ENCODE peak calls at places on chromosome 1, in seven cellular contexts. One of them, this sample, is unnamed.

GRCh38 chr1:221601166-221601565 is 140.7 kb downstream of the DUSP10 start:
- DNase-seq in stomach: no peak
- DNase-seq in natural killer cell: no peak
- DNase-seq in GM12865: no peak
- DNase-seq in pancreas: no peak
- DNase-seq in PC-3: no peak
- DNase-seq in RWPE1: no peak
- DNase-seq in this sample: no peak

GRCh38 chr1:241235236-241235897 is 121.6 kb downstream of the RGS7 start:
- DNase-seq in stomach: no peak
- DNase-seq in natural killer cell: no peak
- DNase-seq in GM12865: no peak
- DNase-seq in pancreas: no peak
- DNase-seq in PC-3: no peak
- DNase-seq in RWPE1: no peak
- DNase-seq in this sample: no peak

GRCh38 chr1:152185544-152186391 is 26.7 kb upstream of the RPTN start:
- DNase-seq in stomach: peak; percentile 29
- DNase-seq in natural killer cell: peak; percentile 17
- DNase-seq in GM12865: peak; percentile 58
- DNase-seq in pancreas: peak; percentile 11
- DNase-seq in PC-3: peak; percentile 81
- DNase-seq in RWPE1: peak; percentile 64
- DNase-seq in this sample: no peak

GRCh38 chr1:212671342-212672031 is 28.2 kb downstream of the BATF3 start:
- DNase-seq in stomach: no peak
- DNase-seq in natural killer cell: no peak
- DNase-seq in GM12865: peak; percentile 37
- DNase-seq in pancreas: no peak
- DNase-seq in PC-3: peak; percentile 91
- DNase-seq in RWPE1: peak; percentile 65
- DNase-seq in this sample: peak; percentile 16

GRCh38 chr1:179251675-179252074 is 22.2 kb upstream of the ABL2 start:
- DNase-seq in stomach: no peak
- DNase-seq in natural killer cell: no peak
- DNase-seq in GM12865: peak; percentile 11
- DNase-seq in pancreas: peak; percentile 5
- DNase-seq in PC-3: peak; percentile 44
- DNase-seq in RWPE1: peak; percentile 27
- DNase-seq in this sample: no peak

GRCh38 chr1:177858222-177858894 is 111.5 kb downstream of the SEC16B start:
- DNase-seq in stomach: no peak
- DNase-seq in natural killer cell: no peak
- DNase-seq in GM12865: peak; percentile 43
- DNase-seq in pancreas: no peak
- DNase-seq in PC-3: no peak
- DNase-seq in RWPE1: no peak
- DNase-seq in this sample: no peak

GRCh38 chr1:203283597-203283996 is 21.7 kb upstream of the BTG2 start:
- DNase-seq in stomach: no peak
- DNase-seq in natural killer cell: no peak
- DNase-seq in GM12865: no peak
- DNase-seq in pancreas: no peak
- DNase-seq in PC-3: no peak
- DNase-seq in RWPE1: no peak
- DNase-seq in this sample: no peak

GRCh38 chr1:24236170-24237045 is 49.3 kb upstream of the IFNLR1 start:
- DNase-seq in stomach: peak; percentile 43
- DNase-seq in natural killer cell: no peak
- DNase-seq in GM12865: peak; percentile 30
- DNase-seq in pancreas: no peak
- DNase-seq in PC-3: peak; percentile 91
- DNase-seq in RWPE1: peak; percentile 86
- DNase-seq in this sample: no peak

GRCh38 chr1:172556461-172556860 is 23.5 kb downstream of the SUCO start:
- DNase-seq in stomach: no peak
- DNase-seq in natural killer cell: no peak
- DNase-seq in GM12865: no peak
- DNase-seq in pancreas: no peak
- DNase-seq in PC-3: no peak
- DNase-seq in RWPE1: no peak
- DNase-seq in this sample: no peak

GRCh38 chr1:211324992-211325775 is 1.4 kb upstream of the TRAF5 start:
- DNase-seq in stomach: no peak
- DNase-seq in natural killer cell: no peak
- DNase-seq in GM12865: no peak
- DNase-seq in pancreas: no peak
- DNase-seq in PC-3: no peak
- DNase-seq in RWPE1: no peak
- DNase-seq in this sample: no peak

GRCh38 chr1:75768021-75768420 is 18.0 kb upstream of the RABGGTB start:
- DNase-seq in stomach: no peak
- DNase-seq in natural killer cell: no peak
- DNase-seq in GM12865: no peak
- DNase-seq in pancreas: no peak
- DNase-seq in PC-3: no peak
- DNase-seq in RWPE1: no peak
- DNase-seq in this sample: no peak

GRCh38 chr1:92831762-92832536 is at the start of gene RPL5:
- DNase-seq in stomach: peak; percentile 98
- DNase-seq in natural killer cell: peak; percentile 98
- DNase-seq in GM12865: peak; percentile 99
- DNase-seq in pancreas: peak; percentile 97
- DNase-seq in PC-3: peak; percentile 98
- DNase-seq in RWPE1: peak; percentile 97
- DNase-seq in this sample: peak; percentile 98

GRCh38 chr1:114456586-114456985 is 54.4 kb downstream of the TRIM33 start:
- DNase-seq in stomach: no peak
- DNase-seq in natural killer cell: no peak
- DNase-seq in GM12865: no peak
- DNase-seq in pancreas: no peak
- DNase-seq in PC-3: no peak
- DNase-seq in RWPE1: no peak
- DNase-seq in this sample: no peak

GRCh38 chr1:8676072-8676471 is 141.4 kb downstream of the RERE start:
- DNase-seq in stomach: no peak
- DNase-seq in natural killer cell: no peak
- DNase-seq in GM12865: no peak
- DNase-seq in pancreas: no peak
- DNase-seq in PC-3: no peak
- DNase-seq in RWPE1: no peak
- DNase-seq in this sample: no peak

GRCh38 chr1:42680921-42681683 is 1.1 kb upstream of the YBX1 start:
- DNase-seq in stomach: no peak
- DNase-seq in natural killer cell: no peak
- DNase-seq in GM12865: peak; percentile 35
- DNase-seq in pancreas: no peak
- DNase-seq in PC-3: peak; percentile 29
- DNase-seq in RWPE1: no peak
- DNase-seq in this sample: no peak

GRCh38 chr1:93846151-93846928 is 32.7 kb downstream of the DNTTIP2 start:
- DNase-seq in stomach: peak; percentile 89
- DNase-seq in natural killer cell: peak; percentile 84
- DNase-seq in GM12865: peak; percentile 89
- DNase-seq in pancreas: peak; percentile 85
- DNase-seq in PC-3: peak; percentile 80
- DNase-seq in RWPE1: peak; percentile 77
- DNase-seq in this sample: peak; percentile 88

GRCh38 chr1:41844781-41845180 is 73.9 kb downstream of the HIVEP3 start:
- DNase-seq in stomach: no peak
- DNase-seq in natural killer cell: no peak
- DNase-seq in GM12865: no peak
- DNase-seq in pancreas: no peak
- DNase-seq in PC-3: no peak
- DNase-seq in RWPE1: no peak
- DNase-seq in this sample: no peak

GRCh38 chr1:184223216-184223615 is 163.6 kb upstream of the C1orf21 start:
- DNase-seq in stomach: no peak
- DNase-seq in natural killer cell: no peak
- DNase-seq in GM12865: no peak
- DNase-seq in pancreas: no peak
- DNase-seq in PC-3: peak; percentile 72
- DNase-seq in RWPE1: no peak
- DNase-seq in this sample: no peak

GRCh38 chr1:144551107-144551542 is 41.6 kb upstream of the PPIAL4F start:
- DNase-seq in stomach: no peak
- DNase-seq in natural killer cell: no peak
- DNase-seq in GM12865: no peak
- DNase-seq in pancreas: no peak
- DNase-seq in PC-3: no peak
- DNase-seq in RWPE1: no peak
- DNase-seq in this sample: no peak

GRCh38 chr1:20343149-20343936 is 52.7 kb downstream of the VWA5B1 start:
- DNase-seq in stomach: no peak
- DNase-seq in natural killer cell: no peak
- DNase-seq in GM12865: no peak
- DNase-seq in pancreas: no peak
- DNase-seq in PC-3: no peak
- DNase-seq in RWPE1: peak; percentile 40
- DNase-seq in this sample: no peak

GRCh38 chr1:151237678-151238466 is 16.7 kb upstream of the PSMD4 start:
- DNase-seq in stomach: no peak
- DNase-seq in natural killer cell: no peak
- DNase-seq in GM12865: peak; percentile 39
- DNase-seq in pancreas: no peak
- DNase-seq in PC-3: no peak
- DNase-seq in RWPE1: no peak
- DNase-seq in this sample: no peak

GRCh38 chr1:107781245-107781644 is 183.7 kb downstream of the VAV3 start:
- DNase-seq in stomach: no peak
- DNase-seq in natural killer cell: no peak
- DNase-seq in GM12865: no peak
- DNase-seq in pancreas: no peak
- DNase-seq in PC-3: no peak
- DNase-seq in RWPE1: no peak
- DNase-seq in this sample: no peak

GRCh38 chr1:47834326-47834725 is 162.9 kb downstream of the TRABD2B start:
- DNase-seq in stomach: no peak
- DNase-seq in natural killer cell: no peak
- DNase-seq in GM12865: no peak
- DNase-seq in pancreas: no peak
- DNase-seq in PC-3: no peak
- DNase-seq in RWPE1: no peak
- DNase-seq in this sample: no peak

GRCh38 chr1:25355841-25356395 is 17.8 kb downstream of the TMEM50A start:
- DNase-seq in stomach: no peak
- DNase-seq in natural killer cell: no peak
- DNase-seq in GM12865: no peak
- DNase-seq in pancreas: no peak
- DNase-seq in PC-3: no peak
- DNase-seq in RWPE1: no peak
- DNase-seq in this sample: no peak

GRCh38 chr1:47708658-47709301 is 270.9 kb downstream of the FOXD2 start:
- DNase-seq in stomach: no peak
- DNase-seq in natural killer cell: no peak
- DNase-seq in GM12865: no peak
- DNase-seq in pancreas: no peak
- DNase-seq in PC-3: no peak
- DNase-seq in RWPE1: no peak
- DNase-seq in this sample: no peak

GRCh38 chr1:48471603-48472576 is at the start of gene SPATA6:
- DNase-seq in stomach: peak; percentile 98
- DNase-seq in natural killer cell: peak; percentile 90
- DNase-seq in GM12865: peak; percentile 93
- DNase-seq in pancreas: peak; percentile 97
- DNase-seq in PC-3: peak; percentile 89
- DNase-seq in RWPE1: peak; percentile 96
- DNase-seq in this sample: peak; percentile 95

GRCh38 chr1:112700290-112701226 is 6.4 kb downstream of the RHOC start:
- DNase-seq in stomach: peak; percentile 93
- DNase-seq in natural killer cell: peak; percentile 90
- DNase-seq in GM12865: peak; percentile 83
- DNase-seq in pancreas: peak; percentile 85
- DNase-seq in PC-3: peak; percentile 92
- DNase-seq in RWPE1: peak; percentile 84
- DNase-seq in this sample: peak; percentile 90

GRCh38 chr1:168179411-168180147 is 817 bp downstream of the TIPRL start:
- DNase-seq in stomach: no peak
- DNase-seq in natural killer cell: no peak
- DNase-seq in GM12865: peak; percentile 47
- DNase-seq in pancreas: no peak
- DNase-seq in PC-3: peak; percentile 20
- DNase-seq in RWPE1: peak; percentile 30
- DNase-seq in this sample: no peak

GRCh38 chr1:11671205-11671543 is 7.2 kb downstream of the FBXO6 start:
- DNase-seq in stomach: no peak
- DNase-seq in natural killer cell: no peak
- DNase-seq in GM12865: no peak
- DNase-seq in pancreas: no peak
- DNase-seq in PC-3: no peak
- DNase-seq in RWPE1: no peak
- DNase-seq in this sample: no peak

GRCh38 chr1:154863702-154864174 is 6.3 kb downstream of the KCNN3 start:
- DNase-seq in stomach: peak; percentile 57
- DNase-seq in natural killer cell: no peak
- DNase-seq in GM12865: peak; percentile 93
- DNase-seq in pancreas: no peak
- DNase-seq in PC-3: peak; percentile 81
- DNase-seq in RWPE1: peak; percentile 47
- DNase-seq in this sample: no peak
- TF ChIP-seq CTCF in stomach: no peak
- TF ChIP-seq CTCF in natural killer cell: no peak
- TF ChIP-seq CTCF in GM12865: peak; percentile 82
- TF ChIP-seq CTCF in pancreas: no peak
- TF ChIP-seq CTCF in PC-3: peak; percentile 91
- TF ChIP-seq CTCF in RWPE1: peak; percentile 32
- TF ChIP-seq CTCF in this sample: peak; percentile 83

DNA sequence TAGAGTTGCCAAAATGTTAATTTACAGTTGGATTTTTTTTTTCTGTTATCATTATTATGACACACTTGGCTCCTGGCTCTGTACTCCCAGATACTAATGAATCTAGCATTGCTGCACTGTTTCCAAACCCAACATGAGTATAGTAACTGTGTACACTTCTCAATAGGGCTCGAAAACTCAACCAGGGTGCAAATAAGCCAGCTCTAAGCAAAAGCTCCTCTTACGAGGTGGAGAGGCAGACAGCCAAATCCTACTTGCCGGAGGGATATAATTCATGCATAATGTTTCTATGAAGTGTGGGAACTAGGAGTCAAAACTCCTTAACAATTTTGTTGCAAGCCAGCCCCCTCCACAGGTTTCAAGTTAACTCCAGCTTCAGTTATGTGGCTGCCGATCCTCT is 510.4 kb upstream of the ZP4 start:
- DNase-seq in stomach: no peak
- DNase-seq in natural killer cell: no peak
- DNase-seq in GM12865: no peak
- DNase-seq in pancreas: no peak
- DNase-seq in PC-3: no peak
- DNase-seq in RWPE1: no peak
- DNase-seq in this sample: no peak
- TF ChIP-seq CTCF in stomach: no peak
- TF ChIP-seq CTCF in natural killer cell: no peak
- TF ChIP-seq CTCF in GM12865: no peak
- TF ChIP-seq CTCF in pancreas: no peak
- TF ChIP-seq CTCF in PC-3: no peak
- TF ChIP-seq CTCF in RWPE1: no peak
- TF ChIP-seq CTCF in this sample: no peak

GRCh38 chr1:99177465-99177864 is 86.8 kb upstream of the PLPPR4 start:
- DNase-seq in stomach: no peak
- DNase-seq in natural killer cell: no peak
- DNase-seq in GM12865: no peak
- DNase-seq in pancreas: no peak
- DNase-seq in PC-3: peak; percentile 57
- DNase-seq in RWPE1: no peak
- DNase-seq in this sample: no peak
- TF ChIP-seq CTCF in stomach: no peak
- TF ChIP-seq CTCF in natural killer cell: no peak
- TF ChIP-seq CTCF in GM12865: no peak
- TF ChIP-seq CTCF in pancreas: no peak
- TF ChIP-seq CTCF in PC-3: peak; percentile 65
- TF ChIP-seq CTCF in RWPE1: no peak
- TF ChIP-seq CTCF in this sample: peak; percentile 38

GRCh38 chr1:21742578-21742977 is 40.4 kb downstream of the USP48 start:
- DNase-seq in stomach: no peak
- DNase-seq in natural killer cell: no peak
- DNase-seq in GM12865: peak; percentile 40
- DNase-seq in pancreas: no peak
- DNase-seq in PC-3: no peak
- DNase-seq in RWPE1: no peak
- DNase-seq in this sample: no peak
- TF ChIP-seq CTCF in stomach: no peak
- TF ChIP-seq CTCF in natural killer cell: no peak
- TF ChIP-seq CTCF in GM12865: no peak
- TF ChIP-seq CTCF in pancreas: no peak
- TF ChIP-seq CTCF in PC-3: no peak
- TF ChIP-seq CTCF in RWPE1: no peak
- TF ChIP-seq CTCF in this sample: no peak